ENCODE peak calls at places on chromosomes 3 and 15, in four cellular contexts. V, R, W and P are unnamed samples.
A peak's percentile ranks its signal among the peaks of the same experiment; 100 is the strongest.

GRCh38 chr3:188901126-188901525 is 270.6 kb upstream of the TPRG1 start:
- DNase-seq in W (no peak), R (peak; percentile 66), V (no peak), P (no peak)

GRCh38 chr3:151751161-151751560 is 17.4 kb downstream of the AADACL2 start:
- DNase-seq in W (no peak), V (no peak), R (peak; percentile 36), P (no peak)

GRCh38 chr3:90015688-90016356 is 908.4 kb downstream of the EPHA3 start:
- DNase-seq in W (no peak), V (no peak), R (peak; percentile 36), P (peak; percentile 94)

GRCh38 chr15:40006646-40007045 is 32.3 kb downstream of the SRP14 start:
- DNase-seq in V (no peak), W (no peak), R (peak; percentile 85), P (no peak)

GRCh38 chr15:40942865-40943264 is 10.4 kb upstream of the CHAC1 start:
- DNase-seq in R (no peak), V (no peak), W (no peak), P (no peak)

GRCh38 chr3:196246612-196247308 is 30.4 kb downstream of the SLC51A start:
- DNase-seq in V (no peak), W (no peak), R (peak; percentile 83), P (no peak)

GRCh38 chr3:167728176-167728575 is 6.5 kb downstream of the PDCD10 start:
- DNase-seq in R (peak; percentile 84), W (no peak), V (no peak), P (peak; percentile 27)

GRCh38 chr3:70873686-70874085 is 561.2 kb upstream of the MDFIC2 start:
- DNase-seq in V (no peak), R (no peak), W (no peak), P (no peak)

GRCh38 chr15:41286665-41287333 is 45.6 kb downstream of the OIP5 start:
- DNase-seq in W (no peak), R (peak; percentile 44), V (no peak), P (no peak)

DNA sequence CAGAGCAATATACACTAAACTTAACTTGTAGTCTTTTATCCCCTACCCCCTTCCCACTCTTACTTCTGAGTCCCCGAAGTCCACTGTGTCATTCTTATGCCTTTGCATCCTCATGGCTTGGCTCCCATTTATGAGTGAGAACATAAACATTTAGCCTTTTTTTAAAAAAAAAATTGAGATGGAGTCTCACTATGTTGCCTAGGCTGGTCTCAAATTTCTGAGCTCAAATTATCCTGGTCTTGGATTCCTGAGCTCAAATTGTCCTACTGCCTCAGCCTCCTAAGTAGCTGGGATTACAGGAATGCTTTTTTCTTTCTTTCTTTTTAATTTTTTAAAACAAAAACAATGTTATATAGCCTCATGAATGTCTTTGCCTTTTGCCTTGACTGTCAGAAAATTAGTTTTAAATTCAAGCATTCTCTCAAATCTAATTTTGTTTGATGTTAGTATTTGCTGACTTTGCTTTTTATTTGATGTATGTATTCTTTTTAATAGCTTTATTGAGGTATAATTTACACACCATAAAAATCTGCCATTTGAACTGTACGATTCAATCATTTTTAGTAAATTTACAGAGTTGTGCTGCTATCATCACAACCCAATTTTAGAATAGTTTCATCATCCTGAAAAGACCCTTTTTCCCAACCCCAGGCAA is 46.9 kb downstream of the NFKBIZ start:
- DNase-seq in R (peak; percentile 59), W (no peak), V (no peak), P (no peak)
- H4K5ac ChIP-seq in R (peak overlapping the region; percentile 36), W (no peak overlapping the region), V (no peak overlapping the region), P (no peak overlapping the region)

GRCh38 chr15:90435652-90436337 is 47.8 kb downstream of the IQGAP1 start:
- DNase-seq in R (no peak), V (no peak), W (no peak), P (no peak)
- H4K5ac ChIP-seq in R (no peak overlapping the region), V (no peak overlapping the region), W (no peak overlapping the region), P (no peak overlapping the region)

DNA sequence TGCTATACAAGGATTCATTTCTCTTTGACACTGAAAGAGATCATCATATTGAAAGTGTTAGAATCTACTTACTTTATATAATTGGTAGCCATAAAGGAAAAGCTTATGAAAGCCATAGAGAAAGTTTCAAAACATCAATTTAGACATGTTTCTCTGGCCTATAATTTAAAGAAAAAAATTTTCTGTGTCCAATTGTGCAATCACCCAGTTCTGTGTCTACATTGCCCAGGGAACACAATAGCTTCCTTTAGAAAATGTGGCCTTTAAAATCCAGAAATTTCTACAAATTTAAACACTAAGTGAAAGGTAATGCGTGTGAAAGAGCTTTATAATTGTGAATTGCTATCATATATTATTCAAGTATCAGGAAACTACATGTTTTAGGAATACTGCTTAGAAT is 259.2 kb downstream of the GBE1 start:
- DNase-seq in W (no peak), R (no peak), V (no peak), P (no peak)
- H4K5ac ChIP-seq in W (no peak overlapping the region), R (no peak overlapping the region), V (no peak overlapping the region), P (no peak overlapping the region)

GRCh38 chr3:98519351-98519750 is 3.4 kb downstream of the CLDND1 start:
- DNase-seq in R (peak; percentile 35), W (no peak), V (no peak), P (no peak)
- H4K5ac ChIP-seq in R (no peak overlapping the region), W (no peak overlapping the region), V (no peak overlapping the region), P (no peak overlapping the region)

GRCh38 chr3:133380481-133381225 is 19.2 kb upstream of the BFSP2 start:
- DNase-seq in R (no peak), V (no peak), W (no peak), P (no peak)

GRCh38 chr3:133374706-133375105 is 25.1 kb upstream of the BFSP2 start:
- DNase-seq in W (no peak), R (no peak), V (peak; percentile 20), P (no peak)

GRCh38 chr3:133377396-133377795 is 22.5 kb upstream of the BFSP2 start:
- DNase-seq in V (no peak), R (peak; percentile 69), W (no peak), P (peak; percentile 64)

GRCh38 chr3:133379926-133380325 is 19.9 kb upstream of the BFSP2 start:
- DNase-seq in W (no peak), V (no peak), R (no peak), P (no peak)

GRCh38 chr3:133376805-133377204 is 23.1 kb upstream of the BFSP2 start:
- DNase-seq in W (no peak), R (no peak), V (no peak), P (peak; percentile 50)
- H4K5ac ChIP-seq in W (no peak overlapping the region), R (no peak overlapping the region), V (no peak overlapping the region), P (no peak overlapping the region)